ENCODE peak calls at places on chromosomes 4 and X, in five cellular contexts. Q is lung, O is mucosa of gallbladder, C is DMS53, P is HCEC 1CT. L is an unnamed sample.
A peak's percentile ranks its signal among the peaks of the same experiment; 100 is the strongest.

GRCh38 chrX:128007882-128008281 is 44.3 kb downstream of the ACTRT1 start:
- DNase-seq in C (no peak), Q (no peak), P (no peak), O (no peak), L (no peak)

GRCh38 chrX:1424452-1424851 is 28.3 kb downstream of the ASMTL start:
- DNase-seq in P (no peak), Q (no peak), O (no peak), C (no peak), L (no peak)

GRCh38 chr4:10180927-10181744 is 64.5 kb upstream of the WDR1 start:
- DNase-seq in O (no peak), P (no peak), C (no peak), Q (no peak), L (no peak)

GRCh38 chr4:173461170-173461569 is 62.3 kb upstream of the SCRG1 start:
- DNase-seq in O (no peak), C (no peak), P (no peak), Q (no peak), L (no peak)

GRCh38 chrX:2584659-2585470 is 84.1 kb upstream of the DHRSX start:
- DNase-seq in C (no peak), P (no peak), Q (no peak), O (no peak), L (no peak)

GRCh38 chr4:13089659-13089998 is 394.5 kb downstream of the RAB28 start:
- DNase-seq in C (peak; percentile 27), Q (no peak), P (no peak), O (no peak), L (no peak)

GRCh38 chr4:189974056-189974455 is 33.4 kb downstream of the FRG1 start:
- DNase-seq in Q (no peak), P (no peak), O (no peak), C (no peak), L (peak; percentile 29)

GRCh38 chrX:136271300-136271699 is 20.1 kb upstream of the MAP7D3 start:
- DNase-seq in O (no peak), Q (no peak), C (no peak), P (no peak), L (no peak)

GRCh38 chr4:89111833-89112563 is 665 bp downstream of the TIGD2 start:
- DNase-seq in Q (no peak), C (peak; percentile 55), P (peak; percentile 87), O (peak; percentile 36), L (peak; percentile 80)

GRCh38 chrX:20829665-20830481 is 544.3 kb upstream of the CNKSR2 start:
- DNase-seq in P (no peak), C (peak; percentile 47), O (peak; percentile 10), Q (no peak), L (no peak)

GRCh38 chrX:15418041-15418706 is 34.0 kb upstream of the VEGFD start:
- DNase-seq in O (no peak), P (peak; percentile 57), C (no peak), Q (no peak), L (no peak)

GRCh38 chrX:148448686-148449085 is 51.7 kb upstream of the AFF2 start:
- DNase-seq in Q (no peak), C (no peak), O (no peak), P (no peak), L (no peak)

GRCh38 chr4:79852305-79852730 is 220.7 kb downstream of the ANTXR2 start:
- DNase-seq in P (peak; percentile 52), Q (peak; percentile 29), C (peak; percentile 76), O (peak; percentile 22), L (peak; percentile 1)

GRCh38 chrX:7115557-7115956 is 32.0 kb upstream of the STS start:
- DNase-seq in Q (no peak), O (no peak), P (peak; percentile 40), C (no peak), L (no peak)

GRCh38 chrX:110318664-110318968 is 731 bp upstream of the AMMECR1 start:
- DNase-seq in C (peak; percentile 89), P (no peak), O (no peak), Q (no peak), L (no peak)

GRCh38 chr4:137310593-137311490 is 221.5 kb downstream of the PCDH18 start:
- DNase-seq in C (peak; percentile 51), P (peak; percentile 73), O (no peak), Q (no peak), L (no peak)

GRCh38 chr4:15719506-15719905 is 16.6 kb downstream of the BST1 start:
- DNase-seq in P (peak; percentile 15), C (no peak), Q (peak; percentile 54), O (no peak), L (no peak)

GRCh38 chr4:41154814-41155177 is 59.5 kb downstream of the APBB2 start:
- DNase-seq in C (no peak), P (peak; percentile 42), O (no peak), Q (no peak), L (no peak)

GRCh38 chr4:5945171-5945570 is 52.3 kb upstream of the CRMP1 start:
- DNase-seq in P (no peak), C (no peak), Q (no peak), O (no peak), L (no peak)

GRCh38 chr4:110188113-110188512 is 10.3 kb downstream of the ELOVL6 start:
- DNase-seq in Q (no peak), C (no peak), O (no peak), P (no peak), L (no peak)

GRCh38 chrX:46072372-46072771 is 472.8 kb downstream of the ZNF674 start:
- DNase-seq in C (no peak), P (no peak), O (no peak), Q (no peak), L (no peak)

GRCh38 chrX:27619975-27620374 is 29.8 kb downstream of the DCAF8L2 start:
- DNase-seq in O (no peak), Q (no peak), C (peak; percentile 44), P (no peak), L (peak; percentile 5)

GRCh38 chr4:185811509-185812364 is at the start of gene SORBS2:
- DNase-seq in P (no peak), O (peak; percentile 62), Q (peak; percentile 52), C (peak; percentile 91), L (peak; percentile 74)

GRCh38 chrX:137999071-137999470 is 433.1 kb downstream of the ZIC3 start:
- DNase-seq in O (no peak), C (no peak), P (no peak), Q (no peak), L (no peak)

GRCh38 chr4:110196206-110196870 is 2.1 kb downstream of the ELOVL6 start:
- DNase-seq in C (peak; percentile 80), P (peak; percentile 16), Q (peak; percentile 53), O (peak; percentile 38), L (peak; percentile 59)

GRCh38 chr4:88706574-88706973 is 8.9 kb upstream of the NAP1L5 start:
- DNase-seq in P (peak; percentile 7), Q (no peak), C (peak; percentile 45), O (no peak), L (peak; percentile 39)

GRCh38 chrX:136209016-136209738 is 42.0 kb downstream of the MAP7D3 start:
- DNase-seq in C (peak; percentile 78), P (peak; percentile 42), O (peak; percentile 25), Q (no peak), L (peak; percentile 12)

GRCh38 chr4:76233534-76233933 is 18.0 kb upstream of the FAM47E start:
- DNase-seq in Q (no peak), O (no peak), C (peak; percentile 12), P (no peak), L (no peak)

GRCh38 chr4:47733506-47733905 is 104.4 kb downstream of the CORIN start:
- DNase-seq in O (no peak), P (no peak), Q (no peak), C (peak; percentile 50), L (peak; percentile 24)

GRCh38 chrX:46029777-46030176 is 515.4 kb downstream of the ZNF674 start:
- DNase-seq in Q (no peak), O (no peak), P (no peak), C (peak; percentile 90), L (no peak)

GRCh38 chrX:150429577-150429976 is 66.5 kb downstream of the MAMLD1 start:
- DNase-seq in Q (no peak), O (no peak), C (no peak), P (peak; percentile 78), L (no peak)

GRCh38 chrX:130179579-130180215 is 7.9 kb downstream of the RAB33A start:
- DNase-seq in Q (peak; percentile 25), O (no peak), P (no peak), C (no peak), L (no peak)

GRCh38 chr4:80185787-80186548 is 11.3 kb upstream of the PRDM8 start:
- DNase-seq in O (no peak), Q (no peak), C (no peak), P (no peak), L (no peak)

GRCh38 chrX:21723097-21723496 is 34.8 kb downstream of the SMPX start:
- DNase-seq in C (no peak), P (no peak), O (no peak), Q (no peak), L (peak; percentile 38)

GRCh38 chrX:149371984-149372383 is 133.1 kb downstream of the IDS start:
- DNase-seq in Q (no peak), P (no peak), O (no peak), C (no peak), L (no peak)

GRCh38 chrX:120380699-120381098 is 18.8 kb downstream of the ATP1B4 start:
- DNase-seq in P (no peak), C (peak; percentile 62), Q (no peak), O (no peak), L (no peak)

GRCh38 chr4:140738111-140738510 is 18.1 kb downstream of the TBC1D9 start:
- DNase-seq in P (no peak), C (no peak), O (no peak), Q (no peak), L (no peak)

GRCh38 chrX:147803948-147804347 is 107.8 kb upstream of the FMR1 start:
- DNase-seq in O (no peak), C (peak; percentile 64), Q (no peak), P (no peak), L (peak; percentile 2)

GRCh38 chrX:2384486-2384885 is 116.3 kb downstream of the DHRSX start:
- DNase-seq in C (no peak), Q (no peak), O (no peak), P (no peak), L (no peak)

L was measured in Caco-2.